ENCODE peak calls at places on chromosomes 12 and 14, in four cellular contexts. F is sciatic nerve, A is NCI-H345, H is pulmonary artery endothelial cell. E is an unnamed sample.

GRCh38 chr12:11785722-11786121 is 136.2 kb downstream of the ETV6 start:
- DNase-seq in A (no peak), H (no peak), F (no peak), E (no peak)

GRCh38 chr14:77037886-77038511 is 9.5 kb upstream of the IRF2BPL start:
- DNase-seq in H (no peak), F (no peak), A (no peak), E (peak)

GRCh38 chr14:69879175-69880047 is at the start of gene SMOC1:
- DNase-seq in F (peak), H (no peak), A (peak), E (peak)

GRCh38 chr14:104749111-104749649 is 3.8 kb upstream of the SIVA1 start:
- DNase-seq in H (no peak), A (no peak), F (no peak), E (peak)

GRCh38 chr14:59358105-59358504 is 107.1 kb downstream of the GPR135 start:
- DNase-seq in H (no peak), F (no peak), A (no peak), E (no peak)

GRCh38 chr12:22477166-22477893 is 67.0 kb downstream of the C2CD5 start:
- DNase-seq in F (no peak), A (no peak), H (no peak), E (no peak)

GRCh38 chr14:30559638-30560071 is 697 bp downstream of the G2E3 start:
- DNase-seq in H (no peak), F (no peak), A (peak), E (no peak)

GRCh38 chr12:132444957-132445883 is 44.7 kb upstream of the FBRSL1 start:
- DNase-seq in F (no peak), A (no peak), H (no peak), E (peak)

GRCh38 chr12:93970892-93971688 is 177.3 kb upstream of the PLXNC1 start:
- DNase-seq in H (no peak), A (no peak), F (no peak), E (no peak)

GRCh38 chr12:107448198-107448597 is 237.4 kb upstream of the PWP1 start:
- DNase-seq in H (no peak), A (no peak), F (no peak), E (peak)

GRCh38 chr12:112906712-112907414 is at the start of gene OAS1:
- DNase-seq in H (no peak), F (no peak), A (peak), E (peak)

GRCh38 chr14:84894254-84894653 is 635.7 kb upstream of the FLRT2 start:
- DNase-seq in H (no peak), F (no peak), A (peak), E (no peak)

GRCh38 chr14:77573964-77574363 is 42.5 kb downstream of the SPTLC2 start:
- DNase-seq in A (no peak), F (no peak), H (no peak), E (no peak)

GRCh38 chr12:50536831-50537537 is 32.2 kb downstream of the DIP2B start:
- DNase-seq in F (no peak), H (no peak), A (no peak), E (no peak)

GRCh38 chr14:51776102-51776894 is 84.1 kb upstream of the GNG2 start:
- DNase-seq in H (peak), F (peak), A (peak), E (peak)

GRCh38 chr14:59093889-59094288 is 94.6 kb upstream of the DAAM1 start:
- DNase-seq in H (no peak), A (no peak), F (no peak), E (no peak)

GRCh38 chr12:92357584-92358261 is 212.1 kb upstream of the BTG1 start:
- DNase-seq in F (no peak), H (no peak), A (no peak), E (no peak)

GRCh38 chr12:11840350-11840749 is 190.9 kb downstream of the ETV6 start:
- DNase-seq in A (peak), H (no peak), F (no peak), E (peak)

GRCh38 chr12:132842449-132843045 is 13.9 kb upstream of the GOLGA3 start:
- DNase-seq in F (no peak), A (no peak), H (no peak), E (no peak)

GRCh38 chr12:116538076-116538591 is 21.0 kb upstream of the MAP1LC3B2 start:
- DNase-seq in F (no peak), A (no peak), H (no peak), E (no peak)

GRCh38 chr12:31570880-31571279 is 20.1 kb downstream of the DENND5B start:
- DNase-seq in A (no peak), H (no peak), F (no peak), E (no peak)

GRCh38 chr12:49190317-49190716 is 1.4 kb upstream of the TUBA1A start:
- DNase-seq in F (no peak), H (no peak), A (peak), E (no peak)

GRCh38 chr12:25829192-25829591 is 129.3 kb upstream of the RASSF8 start:
- DNase-seq in H (peak), A (no peak), F (no peak), E (peak)

GRCh38 chr12:66241061-66242043 is 52.3 kb downstream of the IRAK3 start:
- DNase-seq in H (no peak), F (no peak), A (no peak), E (no peak)

GRCh38 chr14:36619853-36620252 is 37.4 kb upstream of the NKX2-8 start:
- DNase-seq in F (no peak), H (no peak), A (no peak), E (no peak)

GRCh38 chr14:93234798-93235197 is 27.7 kb downstream of the UBR7 start:
- DNase-seq in H (no peak), F (no peak), A (no peak), E (no peak)

GRCh38 chr12:53955036-53955775 is 503 bp downstream of the HOXC12 start:
- DNase-seq in H (no peak), A (no peak), F (no peak), E (no peak)

GRCh38 chr14:56579345-56580316 is at the start of gene TMEM260:
- DNase-seq in F (peak), H (peak), A (peak), E (peak)

GRCh38 chr14:27506272-27506671 is 908.4 kb upstream of the NOVA1 start:
- DNase-seq in F (no peak), H (no peak), A (no peak), E (no peak)

GRCh38 chr14:54116972-54117371 is 160.3 kb upstream of the BMP4 start:
- DNase-seq in A (no peak), F (no peak), H (no peak), E (no peak)

GRCh38 chr14:73759714-73760597 is 45.8 kb upstream of the PNMA1 start:
- DNase-seq in F (peak), H (peak), A (peak), E (peak)

GRCh38 chr12:103470664-103471063 is 25.1 kb downstream of the C12orf42 start:
- DNase-seq in F (no peak), H (no peak), A (no peak), E (no peak)

GRCh38 chr14:61469771-61470170 is 148.4 kb downstream of the PRKCH start:
- DNase-seq in H (no peak), A (no peak), F (no peak), E (no peak)

GRCh38 chr12:66627270-66627987 is 51.4 kb downstream of the GRIP1 start:
- DNase-seq in A (peak), H (no peak), F (no peak), E (no peak)

GRCh38 chr14:68589447-68590232 is 203.2 kb downstream of the ZFP36L1 start:
- DNase-seq in F (no peak), A (no peak), H (no peak), E (peak)

GRCh38 chr14:99745307-99745951 is 47.8 kb upstream of the EML1 start:
- DNase-seq in F (no peak), H (no peak), A (no peak), E (no peak)

E was measured in transverse colon.